ENCODE peak calls at places on chromosomes 11 and 22, in six cellular contexts. Q, M, P, B, J and K are unnamed samples.

GRCh38 chr11:95266751-95267374 is 35.9 kb upstream of the SESN3 start:
- DNase-seq in Q (no peak), M (no peak), P (no peak), B (no peak), J (no peak), K (no peak)

GRCh38 chr22:44702479-44703219 is 645 bp downstream of the PRR5 start:
- DNase-seq in Q (no peak), M (peak; percentile 74), P (peak; percentile 54), B (no peak), J (no peak), K (peak; percentile 52)

GRCh38 chr11:71913716-71914115 is 14.7 kb downstream of the XNDC1N start:
- DNase-seq in Q (no peak), M (no peak), P (peak; percentile 72), B (no peak), J (no peak), K (no peak)

GRCh38 chr11:18540207-18541009 is 13.7 kb upstream of the TSG101 start:
- DNase-seq in Q (no peak), M (peak; percentile 27), P (peak; percentile 25), B (no peak), J (peak; percentile 10), K (no peak)

GRCh38 chr11:69130586-69131566 is 24.9 kb upstream of the SMIM38 start:
- DNase-seq in Q (no peak), M (no peak), P (no peak), B (no peak), J (no peak), K (no peak)

GRCh38 chr11:45078236-45079074 is 68.0 kb upstream of the PRDM11 start:
- DNase-seq in Q (no peak), M (peak; percentile 44), P (no peak), B (no peak), J (no peak), K (no peak)

GRCh38 chr22:36640106-36640672 is 63.4 kb downstream of the CACNG2 start:
- DNase-seq in Q (no peak), M (no peak), P (no peak), B (no peak), J (no peak), K (no peak)

GRCh38 chr11:33257897-33258630 is 883 bp downstream of the HIPK3 start:
- DNase-seq in Q (peak; percentile 88), M (peak; percentile 85), P (peak; percentile 83), B (peak; percentile 87), J (peak; percentile 25), K (peak; percentile 79)

GRCh38 chr11:128290106-128290840 is 297.1 kb downstream of the ETS1 start:
- DNase-seq in Q (peak; percentile 38), M (peak; percentile 81), P (peak; percentile 95), B (peak; percentile 56), J (peak; percentile 68), K (peak; percentile 58)

GRCh38 chr11:124394408-124394807 is 4.4 kb downstream of the OR8B3 start:
- DNase-seq in Q (no peak), M (no peak), P (peak; percentile 47), B (no peak), J (no peak), K (no peak)

GRCh38 chr11:119823077-119823476 is 94.1 kb upstream of the NECTIN1 start:
- DNase-seq in Q (no peak), M (no peak), P (no peak), B (no peak), J (no peak), K (no peak)

GRCh38 chr22:40694409-40694808 is 15.1 kb downstream of the MCHR1 start:
- DNase-seq in Q (no peak), M (no peak), P (no peak), B (no peak), J (no peak), K (no peak)

GRCh38 chr11:134856371-134856971 is 444.4 kb upstream of the B3GAT1 start:
- DNase-seq in Q (no peak), M (no peak), P (no peak), B (no peak), J (no peak), K (no peak)

GRCh38 chr22:21446128-21446826 is 20.9 kb upstream of the TMEM191C start:
- DNase-seq in Q (peak; percentile 13), M (no peak), P (no peak), B (no peak), J (no peak), K (no peak)

GRCh38 chr11:2400761-2401435 is 348 bp downstream of the TSSC4 start:
- DNase-seq in Q (no peak), M (no peak), P (no peak), B (no peak), J (no peak), K (no peak)

GRCh38 chr11:2398664-2399355 is 1.7 kb upstream of the TSSC4 start:
- DNase-seq in Q (no peak), M (no peak), P (no peak), B (no peak), J (no peak), K (no peak)

GRCh38 chr11:2401436-2401984 is 960 bp downstream of the TSSC4 start:
- DNase-seq in Q (no peak), M (no peak), P (no peak), B (no peak), J (no peak), K (no peak)

GRCh38 chr11:2399488-2400068 is 972 bp upstream of the TSSC4 start:
- DNase-seq in Q (peak; percentile 54), M (no peak), P (no peak), B (peak; percentile 42), J (no peak), K (peak; percentile 29)

GRCh38 chr11:2400069-2400760 is at the start of gene TSSC4:
- DNase-seq in Q (peak; percentile 100), M (peak; percentile 100), P (peak; percentile 100), B (peak; percentile 100), J (peak; percentile 100), K (peak; percentile 98)
- TF ChIP-seq CTCF in Q (peak; percentile 97), M (peak; percentile 97), P (peak; percentile 100), B (peak; percentile 53), J (peak; percentile 100), K (peak; percentile 92)

GRCh38 chr11:132992838-132993680 is 539.2 kb downstream of the OPCML start:
- DNase-seq in Q (no peak), M (no peak), P (peak; percentile 4), B (no peak), J (no peak), K (no peak)
- TF ChIP-seq CTCF in Q (no peak), M (peak; percentile 16), P (peak; percentile 22), B (no peak), J (peak; percentile 14), K (no peak)

DNA sequence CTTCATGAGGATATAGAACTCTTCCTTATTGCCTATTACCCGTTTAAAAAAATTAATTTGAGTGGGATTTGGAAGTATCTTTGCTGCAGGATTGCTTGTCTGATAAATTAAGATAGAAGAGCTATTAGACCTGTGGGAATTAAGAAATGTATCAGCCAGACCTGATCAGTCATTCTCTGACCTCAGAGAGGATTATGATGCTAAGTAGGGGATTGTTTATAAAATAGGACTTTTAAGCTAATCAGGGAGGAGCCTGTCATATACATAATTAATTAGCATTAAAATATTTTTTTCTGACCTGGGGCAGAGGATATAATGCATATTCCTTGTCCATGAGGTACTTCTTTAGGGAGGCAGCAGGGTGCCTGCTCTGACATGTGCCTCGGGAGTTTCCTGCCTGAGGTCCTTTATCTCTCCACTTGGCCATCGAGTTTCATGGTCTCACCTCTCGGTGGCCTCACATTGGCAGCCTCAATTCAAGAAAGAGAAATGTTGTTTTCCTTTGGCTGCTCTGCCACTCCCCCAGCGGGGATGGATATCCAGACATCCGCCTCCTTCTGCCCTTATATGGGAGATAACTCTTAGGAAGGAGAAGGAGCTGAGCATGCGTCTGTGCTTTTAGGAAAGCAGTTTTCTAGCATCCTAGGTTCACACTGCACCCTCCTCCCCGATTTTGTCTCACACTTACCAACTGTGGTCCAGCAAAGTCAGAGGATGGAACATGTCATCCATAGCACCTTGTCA is 41.1 kb downstream of the DIXDC1 start:
- DNase-seq in Q (no peak), M (peak; percentile 85), P (peak; percentile 64), B (peak; percentile 72), J (no peak), K (no peak)
- TF ChIP-seq CTCF in Q (no peak), M (no peak), P (no peak), B (no peak), J (no peak), K (no peak)

GRCh38 chr11:32087602-32088001 is 3.3 kb upstream of the RCN1 start:
- DNase-seq in Q (no peak), M (no peak), P (peak; percentile 52), B (no peak), J (no peak), K (no peak)

GRCh38 chr11:32092581-32093170 is 1.8 kb downstream of the RCN1 start:
- DNase-seq in Q (no peak), M (no peak), P (no peak), B (no peak), J (no peak), K (no peak)

GRCh38 chr11:32088117-32088941 is 2.5 kb upstream of the RCN1 start:
- DNase-seq in Q (peak; percentile 63), M (peak; percentile 41), P (peak; percentile 91), B (peak; percentile 81), J (no peak), K (peak; percentile 61)

GRCh38 chr11:32094931-32095330 is 4.1 kb downstream of the RCN1 start:
- DNase-seq in Q (no peak), M (no peak), P (no peak), B (peak; percentile 27), J (no peak), K (no peak)

DNA sequence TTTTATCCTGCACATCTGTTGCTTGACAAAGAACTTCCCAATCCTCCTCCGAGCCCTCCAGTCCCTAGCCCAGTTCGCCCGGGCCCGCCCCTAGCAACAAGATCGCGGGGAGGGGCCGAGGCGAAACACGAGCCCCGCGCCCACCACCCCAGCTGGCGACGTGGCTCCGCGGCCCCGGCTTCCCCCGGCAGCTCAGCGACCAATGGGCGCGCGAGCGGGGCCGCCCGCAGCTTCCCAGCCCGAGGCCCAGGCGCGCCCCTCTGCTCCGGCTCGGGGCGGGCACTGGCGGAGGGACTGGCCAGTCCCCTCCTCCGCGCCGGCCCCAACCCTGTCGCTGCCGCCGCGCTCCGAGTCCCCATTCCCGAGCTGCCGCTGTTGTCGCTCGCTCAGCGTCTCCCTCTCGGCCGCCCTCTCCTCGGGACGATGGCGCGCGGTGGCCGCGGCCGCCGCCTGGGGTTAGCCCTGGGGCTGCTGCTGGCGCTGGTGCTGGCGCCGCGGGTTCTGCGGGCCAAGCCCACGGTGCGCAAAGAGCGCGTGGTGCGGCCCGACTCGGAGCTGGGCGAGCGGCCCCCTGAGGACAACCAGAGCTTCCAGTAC is at the start of gene RCN1:
- DNase-seq in Q (peak; percentile 37), M (peak; percentile 94), P (peak; percentile 86), B (peak; percentile 55), J (no peak), K (peak; percentile 73)
- TF ChIP-seq CTCF in Q (no peak), M (no peak), P (no peak), B (no peak), J (no peak), K (no peak)